ENCODE peak calls at places on chromosome 13, in six cellular contexts. Q, C, I, K, P and W are unnamed samples. For H3K4me1, the result is how much of the 10 kb centered on the place peaks cover.

GRCh38 chr13:31765441-31765840 is 26.1 kb downstream of the RXFP2 start:
- DNase-seq in P (no peak), K (no peak), C (peak), Q (no peak), I (no peak), W (no peak)

GRCh38 chr13:41597348-41598041 is 140.1 kb downstream of the RGCC start:
- DNase-seq in I (no peak), P (no peak), K (no peak), Q (no peak), C (no peak), W (no peak)

GRCh38 chr13:35479223-35479536 is 2.7 kb upstream of the MAB21L1 start:
- DNase-seq in P (no peak), Q (no peak), I (no peak), C (peak), K (no peak), W (no peak)

GRCh38 chr13:32045963-32046785 is 14.6 kb downstream of the FRY start:
- DNase-seq in K (no peak), P (no peak), Q (no peak), I (no peak), C (peak), W (no peak)

GRCh38 chr13:110946171-110946570 is 31.3 kb upstream of the ANKRD10 start:
- DNase-seq in Q (no peak), P (no peak), I (no peak), C (no peak), K (no peak), W (no peak)

GRCh38 chr13:44373601-44374347 is at the start of gene SERP2:
- DNase-seq in K (peak), Q (no peak), I (peak), C (peak), P (no peak), W (no peak)

GRCh38 chr13:18971576-18972219 is 209.9 kb downstream of the TUBA3C start:
- DNase-seq in P (no peak), Q (no peak), K (no peak), C (no peak), I (no peak), W (no peak)

GRCh38 chr13:25807562-25807961 is 244.3 kb downstream of the SHISA2 start:
- DNase-seq in C (no peak), P (no peak), Q (no peak), K (no peak), I (no peak), W (no peak)

GRCh38 chr13:37192986-37193385 is 87.5 kb upstream of the CSNK1A1L start:
- DNase-seq in P (no peak), C (peak), Q (no peak), K (no peak), I (no peak), W (no peak)

GRCh38 chr13:94079876-94080275 is 399.6 kb downstream of the DCT start:
- DNase-seq in Q (no peak), C (peak), K (no peak), I (no peak), P (no peak), W (no peak)

GRCh38 chr13:73943137-73943964 is 190.9 kb downstream of the KLF12 start:
- DNase-seq in Q (no peak), P (peak), C (no peak), K (no peak), I (no peak), W (no peak)

GRCh38 chr13:99911069-99911964 is 60.2 kb downstream of the ZIC5 start:
- DNase-seq in K (no peak), I (no peak), C (no peak), P (no peak), Q (no peak), W (no peak)

GRCh38 chr13:67231481-67231940 is 1.4 kb upstream of the PCDH9 start:
- DNase-seq in K (no peak), P (no peak), C (peak), Q (no peak), I (no peak), W (no peak)

GRCh38 chr13:20197361-20197834 is 4.7 kb upstream of the GJB2 start:
- DNase-seq in K (no peak), Q (peak), C (peak), P (peak), I (no peak), W (peak)

GRCh38 chr13:38819053-38819452 is 132.2 kb downstream of the FREM2 start:
- DNase-seq in Q (no peak), K (no peak), P (no peak), I (no peak), C (peak), W (no peak)

GRCh38 chr13:46377554-46377953 is 9.5 kb downstream of the RUBCNL start:
- DNase-seq in K (no peak), I (no peak), Q (no peak), P (no peak), C (no peak), W (no peak)

GRCh38 chr13:53001871-53002270 is 26.7 kb upstream of the OLFM4 start:
- DNase-seq in K (no peak), C (no peak), P (no peak), Q (no peak), I (no peak), W (no peak)

GRCh38 chr13:25608181-25608580 is 236.4 kb downstream of the ATP8A2 start:
- DNase-seq in Q (no peak), I (no peak), K (no peak), P (no peak), C (no peak), W (no peak)

GRCh38 chr13:59542303-59542702 is 621.4 kb downstream of the DIAPH3 start:
- DNase-seq in P (no peak), I (no peak), K (no peak), Q (no peak), C (peak), W (no peak)

GRCh38 chr13:30744056-30744684 is 8.8 kb downstream of the ALOX5AP start:
- DNase-seq in Q (peak), I (no peak), P (peak), C (peak), K (no peak), W (peak)

GRCh38 chr13:42392706-42393572 is 121.0 kb downstream of the AKAP11 start:
- DNase-seq in K (no peak), C (no peak), P (peak), I (no peak), Q (no peak), W (no peak)

GRCh38 chr13:30529085-30529815 is 63.5 kb upstream of the HMGB1 start:
- DNase-seq in Q (no peak), C (no peak), K (no peak), I (no peak), P (no peak), W (peak)

GRCh38 chr13:21676611-21677021 is 5.7 kb downstream of the FGF9 start:
- DNase-seq in I (no peak), C (no peak), K (no peak), Q (no peak), P (no peak), W (no peak)

GRCh38 chr13:44801990-44802389 is 187.3 kb downstream of the NUFIP1 start:
- DNase-seq in Q (no peak), C (peak), I (no peak), P (no peak), K (no peak), W (peak)

GRCh38 chr13:90696254-90696653 is 651.2 kb upstream of the MIR17HG start:
- DNase-seq in K (no peak), Q (no peak), C (peak), I (no peak), P (no peak), W (no peak)

GRCh38 chr13:71811344-71811743 is 55.7 kb downstream of the DACH1 start:
- DNase-seq in Q (no peak), K (no peak), I (no peak), P (no peak), C (no peak), W (no peak)

GRCh38 chr13:45728759-45729158 is 26.6 kb downstream of the CBY2 start:
- DNase-seq in Q (peak), C (no peak), I (no peak), P (no peak), K (no peak), W (peak)

GRCh38 chr13:19927117-19927734 is 31.3 kb upstream of the ZMYM2 start:
- DNase-seq in C (peak), P (peak), K (no peak), I (no peak), Q (no peak), W (peak)

GRCh38 chr13:47480121-47480520 is 521.0 kb downstream of the SUCLA2 start:
- DNase-seq in I (no peak), P (no peak), Q (no peak), C (peak), K (no peak), W (no peak)

GRCh38 chr13:44806841-44807240 is 182.4 kb downstream of the NUFIP1 start:
- DNase-seq in K (no peak), P (no peak), Q (no peak), C (no peak), I (no peak), W (no peak)

GRCh38 chr13:106100261-106100919 is 435.1 kb downstream of the EFNB2 start:
- DNase-seq in P (no peak), I (no peak), C (no peak), K (no peak), Q (no peak), W (peak)

GRCh38 chr13:30718661-30719520 is 16.5 kb upstream of the ALOX5AP start:
- DNase-seq in P (no peak), I (no peak), K (no peak), C (peak), Q (no peak), W (peak)

GRCh38 chr13:97133955-97134354 is 88.2 kb upstream of the MBNL2 start:
- DNase-seq in Q (no peak), I (no peak), C (no peak), K (no peak), P (no peak), W (peak)

GRCh38 chr13:54705738-54706137 is 1677.1 kb downstream of the OLFM4 start:
- DNase-seq in K (no peak), Q (no peak), C (no peak), P (no peak), I (no peak), W (no peak)

DNA sequence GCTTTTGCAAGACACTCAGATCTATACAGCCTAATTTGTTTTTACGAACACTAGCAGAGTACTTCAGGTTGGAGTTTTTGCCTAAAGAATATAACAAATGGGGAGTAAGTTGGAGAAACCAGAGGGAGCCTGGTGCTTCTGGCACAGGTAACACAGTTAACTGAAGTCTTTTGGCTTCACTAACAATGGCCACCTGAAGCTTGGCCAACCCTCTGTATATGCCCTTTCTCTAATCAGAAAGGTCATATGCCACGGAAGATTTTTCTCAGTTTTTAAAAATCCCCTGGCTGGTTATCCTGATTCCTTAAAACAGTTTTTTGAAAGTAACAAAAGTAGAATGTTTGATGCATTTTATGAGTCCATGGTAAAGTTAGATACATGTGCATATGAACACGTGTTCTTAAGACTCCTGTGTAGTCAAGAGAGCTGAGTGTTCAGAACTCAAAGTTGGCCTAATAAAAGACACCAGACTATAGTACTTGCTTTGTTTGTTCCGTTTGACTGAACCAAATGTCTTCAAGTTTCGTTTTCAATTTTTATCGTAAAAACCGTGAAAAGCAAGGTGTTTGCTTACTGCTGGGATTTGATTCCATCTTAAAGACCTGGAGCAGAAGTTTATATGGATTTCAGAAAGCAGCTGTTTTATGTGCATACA is 137.5 kb downstream of the KCNRG start:
- DNase-seq in P (no peak), I (no peak), Q (no peak), K (no peak), C (no peak), W (no peak)
- H3K4me3 ChIP-seq in P (peak), I (no peak), Q (no peak), K (peak), C (peak), W (no peak)

DNA sequence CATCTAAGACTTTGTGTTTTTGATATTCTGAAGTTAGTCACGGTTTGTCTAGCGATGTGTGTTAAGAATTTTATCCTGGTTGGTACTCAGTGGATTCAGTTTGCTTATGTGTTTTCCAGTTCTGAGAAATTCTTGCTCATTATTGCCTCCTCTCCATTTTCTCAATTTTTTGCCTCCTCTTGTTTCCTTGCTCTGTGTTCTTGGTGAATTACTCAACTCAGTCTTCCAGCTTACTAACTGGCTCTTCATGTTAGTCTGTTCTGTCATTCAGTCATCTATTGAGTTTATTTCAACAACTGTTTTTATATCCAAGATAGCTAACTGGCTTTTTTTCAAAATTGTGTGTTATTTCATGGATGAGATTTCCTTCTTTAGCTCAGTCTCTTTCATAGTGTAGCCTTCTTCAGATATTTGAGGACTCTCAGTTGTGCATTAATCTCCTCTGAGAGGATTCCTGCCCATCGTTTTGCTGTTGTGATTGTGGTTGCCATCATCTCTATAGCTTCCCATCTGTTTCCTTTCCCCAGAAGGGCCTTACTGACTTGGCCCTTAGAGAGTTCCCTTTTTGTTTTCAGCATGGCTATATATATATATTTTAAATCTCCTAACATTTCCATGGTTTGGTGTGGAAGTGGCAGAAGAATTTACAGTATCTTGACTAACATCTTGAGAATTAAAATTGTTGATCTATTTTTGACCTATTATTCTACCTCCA is 6.2 kb downstream of the SETDB2 start:
- DNase-seq in P (no peak), C (no peak), Q (no peak), K (no peak), I (no peak), W (no peak)
- H3K4me1 ChIP-seq in P (half or more), C (under half), Q (under half), K (under half), I (under half), W (under half)

GRCh38 chr13:109256866-109257760 is 529.3 kb downstream of the IRS2 start:
- DNase-seq in Q (no peak), C (peak), I (no peak), K (no peak), P (no peak), W (peak)
- H3K4me3 ChIP-seq in Q (no peak), C (peak), I (no peak), K (no peak), P (no peak), W (no peak)

DNA sequence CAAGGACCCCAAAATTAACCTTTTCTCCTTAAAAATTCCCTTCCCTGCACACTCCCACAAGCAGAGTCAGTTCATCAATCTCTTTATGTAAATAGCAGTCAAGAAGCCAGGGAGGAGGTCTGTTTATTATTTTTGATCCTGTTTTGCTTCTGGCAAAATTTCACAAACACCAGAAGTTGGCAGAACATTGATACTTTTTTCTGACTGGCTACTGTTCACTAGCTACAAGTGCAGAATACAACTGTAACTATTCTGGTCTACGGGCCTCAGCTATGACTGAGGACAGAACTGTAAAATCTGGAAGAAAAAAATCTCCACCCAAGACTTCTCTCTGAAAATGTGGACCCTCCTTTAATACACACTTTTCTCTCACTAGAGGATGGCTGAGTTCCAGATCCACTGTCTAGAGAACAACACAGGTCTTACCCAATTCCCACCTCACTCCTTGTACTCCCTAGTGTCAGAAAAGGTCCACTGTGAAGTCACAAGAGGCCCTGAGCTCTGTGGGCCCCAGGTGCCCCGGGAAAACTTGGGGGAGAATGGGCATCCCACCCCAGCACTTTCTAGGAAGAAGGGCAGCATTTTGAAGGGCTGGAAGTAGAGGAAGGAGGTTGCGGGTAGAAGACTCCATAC is 14.5 kb downstream of the STARD13 start:
- DNase-seq in P (no peak), I (no peak), K (no peak), C (peak), Q (no peak), W (no peak)
- H3K4me1 ChIP-seq in P (under half), I (under half), K (half or more), C (under half), Q (under half), W (under half)

DNA sequence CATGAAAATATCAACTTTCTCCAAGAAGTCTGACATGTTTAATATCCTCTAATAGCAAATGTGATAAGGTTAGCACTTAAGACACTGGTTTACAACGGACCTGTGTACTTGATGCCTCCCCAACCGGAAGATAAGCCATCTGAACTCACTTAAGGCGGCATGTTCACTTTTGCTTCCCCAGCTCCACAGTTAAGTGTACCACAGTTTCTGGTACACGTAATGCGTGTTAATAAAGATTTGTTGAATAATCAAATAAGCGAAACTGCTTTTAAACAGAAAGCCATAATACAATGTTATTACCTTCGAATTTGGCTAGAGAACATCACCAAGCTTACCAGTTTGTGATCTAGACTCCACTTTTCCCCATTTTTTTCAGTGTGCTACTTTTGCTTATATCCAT is 1.4 kb upstream of the PAN3 start:
- DNase-seq in C (no peak), P (peak), Q (peak), I (no peak), K (no peak), W (no peak)
- H3K4me3 ChIP-seq in C (peak), P (peak), Q (peak), I (peak), K (peak), W (peak)